ENCODE peak calls at places on chromosomes 5 and 9, in eight cellular contexts. V is NCI-H1105; Z is A549; R is NCI-H345; Y is T-cell; Q is NCI-H748 treated with DMSO at 0.1 percent for 48 hours; W is HEK293T; H is CD8-positive, alpha-beta T cell. E is an unnamed sample.

GRCh38 chr9:86714976-86715375 is 232.3 kb downstream of the GAS1 start:
- DNase-seq in V (no peak), Z (no peak), R (no peak), Y (no peak), Q (no peak), W (no peak), H (no peak), E (no peak)

GRCh38 chr9:4137234-4137633 is 162.6 kb downstream of the GLIS3 start:
- DNase-seq in V (no peak), Z (peak), R (no peak), Y (no peak), Q (no peak), W (no peak), H (no peak), E (no peak)

GRCh38 chr9:127083133-127083532 is 39.3 kb downstream of the ANGPTL2 start:
- DNase-seq in V (no peak), Z (no peak), R (no peak), Y (no peak), Q (no peak), W (no peak), H (no peak), E (no peak)

GRCh38 chr5:177487975-177488374 is 9.4 kb downstream of the PDLIM7 start:
- DNase-seq in V (no peak), Z (no peak), R (no peak), Y (no peak), Q (no peak), W (no peak), H (no peak), E (no peak)

GRCh38 chr9:124429530-124429867 is 14.3 kb upstream of the PSMB7 start:
- DNase-seq in V (no peak), Z (no peak), R (no peak), Y (no peak), Q (no peak), W (no peak), H (no peak), E (no peak)

GRCh38 chr9:21970800-21971620 is 23.2 kb downstream of the CDKN2A start:
- DNase-seq in V (no peak), Z (no peak), R (no peak), Y (no peak), Q (no peak), W (no peak), H (no peak), E (peak)

GRCh38 chr9:83620841-83621636 is 1.9 kb upstream of the IDNK start:
- DNase-seq in V (peak), Z (peak), R (peak), Y (no peak), Q (peak), W (peak), H (peak), E (peak)

GRCh38 chr5:119275146-119275872 is 80.5 kb upstream of the TNFAIP8 start:
- DNase-seq in V (no peak), Z (peak), R (no peak), Y (no peak), Q (no peak), W (no peak), H (no peak), E (no peak)

GRCh38 chr9:14043491-14043890 is 270.4 kb downstream of the NFIB start:
- DNase-seq in V (no peak), Z (no peak), R (no peak), Y (no peak), Q (no peak), W (no peak), H (no peak), E (no peak)

GRCh38 chr5:160155017-160155725 is 35.9 kb upstream of the PWWP2A start:
- DNase-seq in V (no peak), Z (no peak), R (no peak), Y (no peak), Q (no peak), W (no peak), H (no peak), E (no peak)

GRCh38 chr9:124733964-124734740 is 37.0 kb downstream of the NR6A1 start:
- DNase-seq in V (no peak), Z (no peak), R (no peak), Y (no peak), Q (no peak), W (no peak), H (no peak), E (no peak)

GRCh38 chr9:125189361-125190289 is at the start of gene PPP6C:
- DNase-seq in V (peak), Z (peak), R (peak), Y (peak), Q (peak), W (peak), H (peak), E (peak)

GRCh38 chr5:83564069-83564749 is 92.7 kb downstream of the VCAN start:
- DNase-seq in V (no peak), Z (peak), R (peak), Y (no peak), Q (peak), W (peak), H (no peak), E (no peak)

GRCh38 chr5:97096096-97096648 is 46.2 kb downstream of the LIX1 start:
- DNase-seq in V (no peak), Z (no peak), R (no peak), Y (no peak), Q (no peak), W (no peak), H (no peak), E (no peak)

GRCh38 chr5:72397836-72398235 is 77.7 kb downstream of the PTCD2 start:
- DNase-seq in V (no peak), Z (no peak), R (no peak), Y (no peak), Q (no peak), W (no peak), H (no peak), E (no peak)

GRCh38 chr5:141821430-141821925 is 56.7 kb downstream of the PCDH1 start:
- DNase-seq in V (no peak), Z (peak), R (no peak), Y (no peak), Q (no peak), W (no peak), H (no peak), E (no peak)

GRCh38 chr5:83987513-83988292 is 267.0 kb upstream of the HAPLN1 start:
- DNase-seq in V (peak), Z (no peak), R (no peak), Y (no peak), Q (no peak), W (no peak), H (no peak), E (no peak)

GRCh38 chr5:43268188-43268820 is 44.9 kb downstream of the HMGCS1 start:
- DNase-seq in V (no peak), Z (no peak), R (no peak), Y (no peak), Q (no peak), W (no peak), H (no peak), E (no peak)

GRCh38 chr5:21263361-21263760 is 1275.4 kb upstream of the CDH18 start:
- DNase-seq in V (no peak), Z (no peak), R (no peak), Y (no peak), Q (no peak), W (no peak), H (no peak), E (no peak)

GRCh38 chr9:101026824-101027223 is 1.7 kb upstream of the PLPPR1 start:
- DNase-seq in V (peak), Z (no peak), R (peak), Y (no peak), Q (peak), W (no peak), H (no peak), E (no peak)

GRCh38 chr9:100492952-100493351 is 20.0 kb downstream of the TMEFF1 start:
- DNase-seq in V (no peak), Z (peak), R (no peak), Y (no peak), Q (no peak), W (no peak), H (no peak), E (no peak)

GRCh38 chr9:93089481-93089991 is 6.5 kb upstream of the CARD19 start:
- DNase-seq in V (no peak), Z (no peak), R (no peak), Y (no peak), Q (no peak), W (no peak), H (no peak), E (no peak)

E was measured in nephron progenitor cell.